ENCODE peak calls at places on chromosomes 3 and 15, in seven cellular contexts. V is effector memory CD4-positive, alpha-beta T cell; G is CD4-positive, alpha-beta memory T cell; A is HTR-8/SVneo; J is OCI-LY7; U is transverse colon; H is activated CD4-positive, alpha-beta memory T cell treated with anti-CD3 and anti-CD28 coated beads for 36 hours. D is an unnamed sample.

GRCh38 chr15:48046813-48047483 is 73.8 kb upstream of the SLC24A5 start:
- DNase-seq in V (no peak), G (no peak), A (no peak), J (no peak), U (no peak), H (no peak), D (no peak)

GRCh38 chr3:185822221-185822956 is 2.5 kb downstream of the IGF2BP2 start:
- DNase-seq in V (no peak), G (no peak), A (no peak), J (no peak), U (no peak), H (no peak), D (no peak)

GRCh38 chr15:66224946-66225345 is 28.6 kb downstream of the MEGF11 start:
- DNase-seq in V (no peak), G (no peak), A (no peak), J (no peak), U (no peak), H (no peak), D (no peak)

GRCh38 chr15:99450896-99451358 is 114.9 kb upstream of the MEF2A start:
- DNase-seq in V (peak; percentile 23), G (peak; percentile 30), A (no peak), J (no peak), U (peak; percentile 79), H (peak; percentile 80), D (no peak)

GRCh38 chr15:36495464-36495863 is 84.0 kb upstream of the CDIN1 start:
- DNase-seq in V (no peak), G (no peak), A (no peak), J (no peak), U (no peak), H (no peak), D (no peak)

GRCh38 chr3:157531771-157532170 is 28.6 kb upstream of the VEPH1 start:
- DNase-seq in V (no peak), G (no peak), A (no peak), J (no peak), U (no peak), H (no peak), D (no peak)

GRCh38 chr15:77255385-77255784 is 164.5 kb downstream of the PEAK1 start:
- DNase-seq in V (no peak), G (no peak), A (no peak), J (no peak), U (no peak), H (no peak), D (no peak)

GRCh38 chr3:45411081-45411480 is 22.7 kb downstream of the LARS2 start:
- DNase-seq in V (no peak), G (no peak), A (no peak), J (no peak), U (no peak), H (no peak), D (no peak)

GRCh38 chr3:86547697-86548096 is 443.3 kb downstream of the VGLL3 start:
- DNase-seq in V (no peak), G (no peak), A (no peak), J (no peak), U (no peak), H (no peak), D (no peak)

GRCh38 chr3:4045756-4046155 is 246.5 kb downstream of the LRRN1 start:
- DNase-seq in V (no peak), G (no peak), A (no peak), J (no peak), U (no peak), H (no peak), D (no peak)